ENCODE peak calls at places on chromosomes 16 and 17, in ten cellular contexts. Q is activated CD8-positive, alpha-beta T cell treated with anti-CD3 and anti-CD28 coated beads for 36 hours; N is CD8-positive, alpha-beta memory T cell; W is PC-9; H is astrocyte of the spinal cord; E is left colon; K is GM04503; L is upper lobe of right lung; X is C1 segment of cervical spinal cord; U is CD4-positive, alpha-beta T cell. S is an unnamed sample.

GRCh38 chr16:87076950-87077749 is 240.0 kb downstream of the C16orf95 start:
- DNase-seq in Q (peak; percentile 69), N (no peak), W (no peak), H (peak; percentile 46), E (peak; percentile 73), K (no peak), L (peak; percentile 80), X (no peak), U (no peak), S (peak; percentile 88)

GRCh38 chr16:12119562-12119961 is 143.0 kb downstream of the SNX29 start:
- DNase-seq in Q (no peak), N (no peak), W (peak; percentile 74), H (no peak), E (peak; percentile 36), K (peak; percentile 11), L (peak; percentile 66), X (no peak), U (no peak), S (no peak)

GRCh38 chr16:88712362-88712979 is 6.2 kb downstream of the CTU2 start:
- DNase-seq in Q (no peak), N (no peak), W (no peak), H (no peak), E (no peak), K (no peak), L (no peak), X (no peak), U (no peak), S (no peak)

GRCh38 chr16:77918792-77919707 is 103.3 kb upstream of the CLEC3A start:
- DNase-seq in Q (no peak), N (no peak), W (no peak), H (peak; percentile 48), E (no peak), K (no peak), L (no peak), X (no peak), U (no peak), S (no peak)

GRCh38 chr17:56867948-56868376 is 34.0 kb downstream of the DGKE start:
- DNase-seq in Q (no peak), N (no peak), W (no peak), H (no peak), E (no peak), K (peak; percentile 44), L (no peak), X (no peak), U (no peak), S (no peak)

GRCh38 chr16:78821335-78821734 is 721.9 kb downstream of the WWOX start:
- DNase-seq in Q (no peak), N (no peak), W (no peak), H (no peak), E (no peak), K (no peak), L (no peak), X (no peak), U (no peak), S (no peak)

GRCh38 chr16:28984619-28985135 is at the start of gene LAT:
- DNase-seq in Q (peak; percentile 84), N (peak; percentile 69), W (no peak), H (no peak), E (peak; percentile 45), K (no peak), L (peak; percentile 71), X (no peak), U (peak; percentile 69), S (peak; percentile 90)

GRCh38 chr16:30923554-30924085 is at the start of gene FBXL19:
- DNase-seq in Q (peak; percentile 33), N (no peak), W (no peak), H (no peak), E (peak; percentile 65), K (no peak), L (peak; percentile 78), X (no peak), U (no peak), S (no peak)

GRCh38 chr17:68539536-68540469 is 27.6 kb downstream of the PRKAR1A start:
- DNase-seq in Q (no peak), N (no peak), W (no peak), H (peak; percentile 10), E (no peak), K (peak; percentile 6), L (peak; percentile 70), X (no peak), U (no peak), S (peak; percentile 9)

GRCh38 chr17:60065867-60066266 is 12.9 kb downstream of the HEATR6 start:
- DNase-seq in Q (no peak), N (no peak), W (no peak), H (no peak), E (no peak), K (no peak), L (no peak), X (no peak), U (no peak), S (no peak)

GRCh38 chr17:40345161-40346034 is 19.1 kb downstream of the GJD3 start:
- DNase-seq in Q (no peak), N (peak; percentile 43), W (no peak), H (peak; percentile 68), E (peak; percentile 86), K (no peak), L (peak; percentile 88), X (no peak), U (no peak), S (peak; percentile 76)

GRCh38 chr16:53773150-53773846 is 69.3 kb downstream of the FTO start:
- DNase-seq in Q (peak; percentile 10), N (no peak), W (peak; percentile 69), H (peak; percentile 84), E (no peak), K (peak; percentile 42), L (no peak), X (no peak), U (no peak), S (peak; percentile 88)

GRCh38 chr16:11985250-11985649 is 8.7 kb downstream of the SNX29 start:
- DNase-seq in Q (no peak), N (no peak), W (no peak), H (no peak), E (no peak), K (no peak), L (no peak), X (no peak), U (no peak), S (no peak)

GRCh38 chr16:81578636-81579413 is 134.2 kb downstream of the CMIP start:
- DNase-seq in Q (no peak), N (no peak), W (peak; percentile 26), H (no peak), E (no peak), K (no peak), L (no peak), X (no peak), U (no peak), S (no peak)